ENCODE peak calls at places on chromosomes 11 and 22, in five cellular contexts. One of them, this sample, is unnamed.

GRCh38 chr11:93054881-93055280 is 85.4 kb downstream of the MTNR1B start:
- DNase-seq in GM10248: no peak
- DNase-seq in NCI-H1417: no peak
- DNase-seq in NCI-H1105: no peak
- DNase-seq in iPS DF 6.9: no peak
- DNase-seq in this sample: no peak

GRCh38 chr11:3824714-3825472 is 15.9 kb downstream of the RHOG start:
- DNase-seq in NCI-H1105: peak; percentile 3
- DNase-seq in GM10248: peak; percentile 83
- DNase-seq in iPS DF 6.9: peak; percentile 86
- DNase-seq in NCI-H1417: peak; percentile 26
- DNase-seq in this sample: no peak

GRCh38 chr11:44634401-44635281 is 69.2 kb downstream of the CD82 start:
- DNase-seq in NCI-H1417: no peak
- DNase-seq in NCI-H1105: peak; percentile 91
- DNase-seq in iPS DF 6.9: no peak
- DNase-seq in GM10248: peak; percentile 15
- DNase-seq in this sample: peak; percentile 90

GRCh38 chr11:133133053-133133452 is 399.2 kb downstream of the OPCML start:
- DNase-seq in NCI-H1105: no peak
- DNase-seq in GM10248: no peak
- DNase-seq in iPS DF 6.9: no peak
- DNase-seq in NCI-H1417: no peak
- DNase-seq in this sample: no peak

GRCh38 chr11:108733479-108734116 is 68.7 kb downstream of the DDX10 start:
- DNase-seq in NCI-H1105: no peak
- DNase-seq in GM10248: peak; percentile 40
- DNase-seq in iPS DF 6.9: no peak
- DNase-seq in NCI-H1417: no peak
- DNase-seq in this sample: no peak

GRCh38 chr11:91790346-91790745 is 434.3 kb upstream of the FAT3 start:
- DNase-seq in NCI-H1417: no peak
- DNase-seq in GM10248: no peak
- DNase-seq in iPS DF 6.9: no peak
- DNase-seq in NCI-H1105: no peak
- DNase-seq in this sample: no peak

GRCh38 chr22:45948081-45948648 is 28.8 kb downstream of the WNT7B start:
- DNase-seq in GM10248: no peak
- DNase-seq in NCI-H1105: peak; percentile 87
- DNase-seq in iPS DF 6.9: no peak
- DNase-seq in NCI-H1417: no peak
- DNase-seq in this sample: peak; percentile 57

GRCh38 chr11:119626910-119627305 is 102.1 kb downstream of the NECTIN1 start:
- DNase-seq in NCI-H1105: no peak
- DNase-seq in NCI-H1417: no peak
- DNase-seq in iPS DF 6.9: no peak
- DNase-seq in GM10248: no peak
- DNase-seq in this sample: no peak

GRCh38 chr11:67389477-67389876 is 2.3 kb upstream of the RAD9A start:
- DNase-seq in iPS DF 6.9: no peak
- DNase-seq in NCI-H1105: peak; percentile 10
- DNase-seq in NCI-H1417: no peak
- DNase-seq in GM10248: no peak
- DNase-seq in this sample: peak; percentile 23

GRCh38 chr11:36622431-36623136 is 24.5 kb upstream of the RAG2 start:
- DNase-seq in NCI-H1105: no peak
- DNase-seq in GM10248: no peak
- DNase-seq in NCI-H1417: peak; percentile 19
- DNase-seq in iPS DF 6.9: no peak
- DNase-seq in this sample: peak; percentile 20

GRCh38 chr22:26648011-26648497 is 9.3 kb upstream of the MIAT start:
- DNase-seq in iPS DF 6.9: no peak
- DNase-seq in GM10248: no peak
- DNase-seq in NCI-H1417: peak; percentile 84
- DNase-seq in NCI-H1105: peak; percentile 92
- DNase-seq in this sample: peak; percentile 93

GRCh38 chr11:76025068-76025467 is 181.2 kb downstream of the WNT11 start:
- DNase-seq in NCI-H1105: no peak
- DNase-seq in NCI-H1417: no peak
- DNase-seq in GM10248: no peak
- DNase-seq in iPS DF 6.9: no peak
- DNase-seq in this sample: no peak

GRCh38 chr11:70246196-70246595 is 24.3 kb upstream of the PPFIA1 start:
- DNase-seq in NCI-H1417: no peak
- DNase-seq in GM10248: no peak
- DNase-seq in iPS DF 6.9: no peak
- DNase-seq in NCI-H1105: no peak
- DNase-seq in this sample: no peak

GRCh38 chr11:99260696-99261095 is 239.9 kb downstream of the CNTN5 start:
- DNase-seq in GM10248: no peak
- DNase-seq in NCI-H1417: no peak
- DNase-seq in iPS DF 6.9: peak; percentile 4
- DNase-seq in NCI-H1105: no peak
- DNase-seq in this sample: no peak

GRCh38 chr11:2472428-2473186 is 27.8 kb downstream of the KCNQ1 start:
- DNase-seq in GM10248: no peak
- DNase-seq in NCI-H1105: no peak
- DNase-seq in iPS DF 6.9: no peak
- DNase-seq in NCI-H1417: no peak
- DNase-seq in this sample: no peak

GRCh38 chr22:38831166-38831945 is 12.5 kb downstream of the NPTXR start:
- DNase-seq in iPS DF 6.9: no peak
- DNase-seq in NCI-H1105: no peak
- DNase-seq in GM10248: no peak
- DNase-seq in NCI-H1417: no peak
- DNase-seq in this sample: no peak

GRCh38 chr11:78168539-78169477 is 19.6 kb downstream of the KCTD21 start:
- DNase-seq in iPS DF 6.9: no peak
- DNase-seq in NCI-H1105: no peak
- DNase-seq in GM10248: no peak
- DNase-seq in NCI-H1417: no peak
- DNase-seq in this sample: no peak

GRCh38 chr11:70578831-70579230 is 180.5 kb downstream of the CTTN start:
- DNase-seq in GM10248: no peak
- DNase-seq in NCI-H1417: no peak
- DNase-seq in iPS DF 6.9: no peak
- DNase-seq in NCI-H1105: no peak
- DNase-seq in this sample: no peak

GRCh38 chr11:66974724-66975402 is at the start of gene C11orf86:
- DNase-seq in NCI-H1417: no peak
- DNase-seq in NCI-H1105: no peak
- DNase-seq in iPS DF 6.9: no peak
- DNase-seq in GM10248: no peak
- DNase-seq in this sample: no peak

GRCh38 chr11:112235750-112236390 is 9.6 kb downstream of the PTS start:
- DNase-seq in iPS DF 6.9: no peak
- DNase-seq in NCI-H1105: no peak
- DNase-seq in GM10248: no peak
- DNase-seq in NCI-H1417: no peak
- DNase-seq in this sample: no peak